ENCODE peak calls at places on chromosomes 12 and 14, in five cellular contexts. I is tibial artery, Q is body of pancreas, K is BJ, P is pancreas. C is an unnamed sample.

GRCh38 chr12:82688035-82688501 is 1.4 kb downstream of the TMTC2 start:
- DNase-seq in P (no peak), K (no peak), Q (no peak), I (no peak), C (no peak)

GRCh38 chr14:23114669-23115491 is 4.2 kb downstream of the CEBPE start:
- DNase-seq in I (peak), Q (no peak), P (no peak), K (peak), C (peak)

GRCh38 chr12:4435537-4435936 is 10.1 kb downstream of the FGF6 start:
- DNase-seq in P (no peak), Q (no peak), K (no peak), I (no peak), C (no peak)

GRCh38 chr12:67773896-67774295 is 125.4 kb downstream of the DYRK2 start:
- DNase-seq in P (no peak), K (no peak), I (no peak), Q (no peak), C (no peak)

GRCh38 chr12:18261273-18261672 is at the start of gene PIK3C2G:
- DNase-seq in K (no peak), Q (no peak), I (no peak), P (no peak), C (no peak)

GRCh38 chr14:91127411-91127810 is 13.5 kb downstream of the DGLUCY start:
- DNase-seq in Q (peak), P (peak), K (no peak), I (no peak), C (no peak)

GRCh38 chr12:8554451-8555195 is 13.9 kb upstream of the CLEC4E start:
- DNase-seq in I (no peak), P (no peak), K (no peak), Q (no peak), C (no peak)

GRCh38 chr14:38137005-38137404 is 70.7 kb upstream of the SSTR1 start:
- DNase-seq in K (no peak), I (no peak), P (no peak), Q (no peak), C (no peak)

GRCh38 chr14:86646688-86647687 is 1117.0 kb downstream of the FLRT2 start:
- DNase-seq in I (no peak), Q (no peak), K (no peak), P (no peak), C (no peak)
- TF ChIP-seq CTCF in I (no peak), Q (no peak), K (peak), P (no peak), C (no peak)

DNA sequence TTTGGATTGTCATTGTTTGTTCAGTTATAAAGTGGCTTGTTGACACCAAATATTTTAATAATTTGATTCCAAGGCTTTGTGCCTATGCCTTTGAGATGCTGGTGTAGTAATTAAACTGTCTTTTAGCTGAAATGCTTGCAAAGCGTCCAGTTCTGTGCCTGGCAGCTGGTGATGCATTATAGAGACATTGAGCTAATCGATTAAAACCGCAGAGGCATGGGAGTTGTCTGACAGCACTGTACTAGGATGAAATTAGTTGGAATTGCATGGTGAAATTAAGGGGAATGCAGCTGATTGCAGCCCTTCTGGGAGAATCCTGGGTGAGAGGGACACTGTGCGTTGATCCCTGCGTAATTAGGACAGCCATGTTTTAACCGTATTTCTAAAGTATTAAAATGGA is 343.5 kb downstream of the NPAS3 start:
- DNase-seq in P (no peak), Q (no peak), K (no peak), I (no peak), C (no peak)
- H3K4me3 ChIP-seq in P (no peak), Q (no peak), K (no peak), I (no peak), C (no peak)

DNA sequence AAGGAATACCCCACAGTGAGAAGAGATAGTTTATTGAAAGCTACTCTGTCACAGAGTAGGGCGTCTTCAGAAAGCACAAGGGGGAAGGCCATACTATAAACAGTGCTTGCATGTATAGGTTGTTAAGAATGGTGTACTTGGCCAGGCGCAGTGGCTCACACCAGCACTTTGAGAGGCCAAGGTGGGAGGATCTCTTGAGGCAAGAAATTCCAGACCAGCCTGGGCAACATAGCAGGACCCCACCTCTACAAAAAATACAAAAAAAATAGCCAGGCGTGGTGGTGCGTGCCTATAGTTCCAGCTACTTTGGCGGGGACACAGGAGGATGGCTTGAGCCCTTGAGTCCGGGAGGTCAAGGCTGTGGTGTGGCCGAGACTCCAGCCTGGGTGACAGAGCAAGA is 38.0 kb upstream of the PAPOLA start:
- DNase-seq in P (no peak), I (no peak), K (no peak), Q (no peak), C (no peak)
- TF ChIP-seq CTCF in P (no peak), I (no peak), K (no peak), Q (no peak), C (no peak)

GRCh38 chr14:60510976-60511599 is 2.1 kb downstream of the SIX6 start:
- DNase-seq in P (no peak), I (no peak), Q (no peak), K (no peak), C (no peak)

GRCh38 chr14:60514378-60515243 is 5.7 kb downstream of the SIX6 start:
- DNase-seq in P (peak), K (no peak), I (peak), Q (no peak), C (no peak)

GRCh38 chr14:60515696-60516284 is 6.8 kb downstream of the SIX6 start:
- DNase-seq in K (no peak), I (peak), Q (no peak), P (peak), C (no peak)

GRCh38 chr14:60512952-60513554 is 4.1 kb downstream of the SIX6 start:
- DNase-seq in I (no peak), K (no peak), Q (no peak), P (no peak), C (no peak)

DNA sequence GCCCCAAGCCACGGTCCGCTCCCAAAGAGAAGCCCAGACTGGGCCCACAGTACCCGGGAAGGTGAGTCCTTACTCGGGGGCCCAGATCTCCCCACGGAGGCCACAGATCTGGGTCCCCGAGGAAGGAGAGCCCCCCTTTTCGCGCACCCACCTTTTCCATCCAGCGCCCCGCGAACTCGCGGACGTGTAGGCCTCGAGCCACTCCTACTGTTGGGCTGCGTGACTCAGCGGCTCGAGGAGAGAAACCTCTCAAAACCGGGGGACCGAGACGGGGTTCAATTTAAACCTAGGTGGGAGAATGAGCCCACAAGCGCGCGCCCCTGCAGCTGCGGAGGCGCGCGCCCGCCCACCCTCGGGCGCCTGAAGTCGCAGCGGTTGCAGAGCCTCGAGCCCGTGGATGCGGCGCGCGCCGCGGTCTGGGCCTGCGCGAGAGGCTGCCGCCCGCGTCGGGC is 6.3 kb downstream of the SIX6 start:
- DNase-seq in K (no peak), I (no peak), P (no peak), Q (no peak), C (no peak)
- H3K4me3 ChIP-seq in K (no peak), I (peak), P (peak), Q (no peak), C (no peak)

GRCh38 chr14:99190696-99191662 is 81.0 kb downstream of the BCL11B start:
- DNase-seq in K (no peak), P (no peak), Q (no peak), I (no peak), C (no peak)
- TF ChIP-seq CTCF in K (no peak), P (no peak), Q (no peak), I (no peak), C (no peak)

GRCh38 chr12:119808441-119808840 is 68.7 kb downstream of the CIT start:
- DNase-seq in P (no peak), I (no peak), K (no peak), Q (no peak), C (no peak)

GRCh38 chr12:119802472-119802871 is 74.6 kb downstream of the CIT start:
- DNase-seq in I (peak), K (no peak), P (no peak), Q (peak), C (no peak)

GRCh38 chr12:119807380-119807779 is 69.7 kb downstream of the CIT start:
- DNase-seq in I (no peak), P (no peak), Q (peak), K (no peak), C (no peak)

GRCh38 chr12:119804011-119804641 is 73.0 kb downstream of the CIT start:
- DNase-seq in I (no peak), P (peak), Q (peak), K (no peak), C (no peak)

DNA sequence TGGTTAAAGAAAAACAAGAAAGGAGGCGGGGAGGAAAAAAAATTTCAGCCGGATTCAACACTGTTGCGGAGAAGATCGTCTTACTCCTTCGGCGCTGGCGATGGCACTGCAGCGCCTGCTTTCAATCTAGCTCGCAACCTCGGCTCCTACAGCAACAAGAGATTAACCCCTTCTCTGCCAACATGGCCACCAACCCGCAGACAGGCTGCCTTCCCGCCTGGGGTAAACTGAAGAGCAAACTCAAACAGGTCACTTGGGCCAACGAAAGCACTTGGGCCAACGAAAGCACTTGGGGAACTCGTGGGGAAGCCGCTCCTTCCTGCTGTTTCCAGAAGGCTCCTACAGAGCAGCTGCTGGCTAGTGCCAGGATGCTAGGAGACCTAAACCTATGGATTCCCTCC is 73.7 kb downstream of the CIT start:
- DNase-seq in K (no peak), Q (no peak), I (no peak), P (no peak), C (no peak)
- H3K4me3 ChIP-seq in K (peak), Q (no peak), I (peak), P (no peak), C (peak)

GRCh38 chr12:122133192-122133950 is 40.6 kb downstream of the IL31 start:
- DNase-seq in K (no peak), Q (no peak), I (no peak), P (peak), C (no peak)
- TF ChIP-seq CTCF in K (no peak), Q (no peak), I (no peak), P (no peak), C (no peak)

GRCh38 chr12:92138626-92139025 is 7.0 kb downstream of the BTG1 start:
- DNase-seq in Q (no peak), K (no peak), P (no peak), I (no peak), C (no peak)
- H3K4me3 ChIP-seq in Q (peak), K (no peak), P (peak), I (peak), C (peak)

GRCh38 chr12:51262758-51263177 is 7.4 kb downstream of the SMAGP start:
- DNase-seq in Q (peak), P (peak), K (no peak), I (no peak), C (no peak)
- TF ChIP-seq CTCF in Q (peak), P (peak), K (peak), I (peak), C (no peak)

C was measured in AG04449.